ENCODE peak calls at places on chromosomes 16 and 17, in four cellular contexts. H is heart left ventricle, I is hepatocyte, F is lung. L is an unnamed sample.

GRCh38 chr17:7651097-7651958 is 602 bp downstream of the ATP1B2 start:
- DNase-seq in H (peak), I (peak), F (no peak), L (no peak)

GRCh38 chr17:1169913-1170312 is 9.9 kb downstream of the ABR start:
- DNase-seq in H (no peak), I (no peak), F (no peak), L (no peak)

GRCh38 chr17:81339502-81340296 is 44.6 kb upstream of the SLC38A10 start:
- DNase-seq in H (no peak), I (peak), F (no peak), L (peak)

GRCh38 chr16:252366-253337 is 18.0 kb downstream of the FAM234A start:
- DNase-seq in H (no peak), I (peak), F (no peak), L (no peak)

GRCh38 chr17:9199474-9200196 is 178.3 kb downstream of the NTN1 start:
- DNase-seq in H (no peak), I (no peak), F (no peak), L (no peak)

GRCh38 chr17:70636517-70637133 is 467.3 kb downstream of the KCNJ2 start:
- DNase-seq in H (no peak), I (peak), F (no peak), L (no peak)

GRCh38 chr17:61309857-61310256 is 89.8 kb upstream of the TBX2 start:
- DNase-seq in H (no peak), I (no peak), F (no peak), L (no peak)

GRCh38 chr17:48599373-48599772 is 5.4 kb downstream of the HOXB6 start:
- DNase-seq in H (no peak), I (no peak), F (no peak), L (no peak)

GRCh38 chr17:68614718-68615117 is 13.6 kb upstream of the FAM20A start:
- DNase-seq in H (no peak), I (no peak), F (no peak), L (no peak)

GRCh38 chr17:68612228-68612922 is 11.2 kb upstream of the FAM20A start:
- DNase-seq in H (no peak), I (no peak), F (no peak), L (no peak)

GRCh38 chr17:68611353-68612227 is 10.4 kb upstream of the FAM20A start:
- DNase-seq in H (no peak), I (no peak), F (no peak), L (no peak)

GRCh38 chr17:68612923-68613292 is 11.7 kb upstream of the FAM20A start:
- DNase-seq in H (no peak), I (no peak), F (no peak), L (no peak)

DNA sequence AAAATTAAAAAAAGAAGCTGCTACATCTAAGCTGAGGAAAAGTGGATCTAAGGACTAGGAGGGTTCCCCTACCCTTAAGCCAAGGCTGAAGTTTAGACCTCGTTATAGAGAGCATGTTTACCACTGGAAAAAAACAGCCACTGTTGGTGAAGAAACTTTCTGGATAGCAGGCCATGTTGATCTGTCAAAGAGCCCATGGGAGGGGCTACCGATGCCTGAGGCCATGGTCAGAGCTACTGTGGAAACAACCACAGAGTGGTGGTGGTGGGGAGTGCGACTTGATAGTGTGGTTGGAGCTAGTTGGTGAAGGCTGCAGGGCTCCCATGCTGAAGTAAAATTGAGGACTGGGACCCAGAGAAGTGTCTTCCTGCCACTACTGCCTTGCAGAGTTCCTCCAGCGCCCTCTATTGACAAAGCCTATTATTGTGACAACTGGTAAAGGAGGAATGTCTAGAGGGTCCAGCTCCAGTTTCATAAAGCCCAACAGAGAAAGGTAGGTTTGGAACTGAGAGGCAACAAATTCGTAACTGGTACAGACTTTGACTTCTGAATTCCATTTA is 12.7 kb upstream of the FAM20A start:
- DNase-seq in H (peak), I (peak), F (peak), L (no peak)
- TF ChIP-seq CTCF in H (peak), I (peak), F (peak), L (peak)

GRCh38 chr17:75754378-75755204 is 10.4 kb downstream of the GALK1 start:
- DNase-seq in H (no peak), I (no peak), F (no peak), L (peak)
- H3K4me3 ChIP-seq in H (peak), I (no peak), F (no peak), L (peak)

GRCh38 chr17:73365203-73365933 is 53.6 kb upstream of the CDC42EP4 start:
- DNase-seq in H (no peak), I (no peak), F (no peak), L (no peak)

GRCh38 chr17:73360961-73361761 is 49.4 kb upstream of the CDC42EP4 start:
- DNase-seq in H (no peak), I (no peak), F (no peak), L (no peak)

GRCh38 chr17:73365934-73366623 is 54.3 kb upstream of the CDC42EP4 start:
- DNase-seq in H (peak), I (no peak), F (no peak), L (no peak)

GRCh38 chr17:73362697-73363096 is 50.9 kb upstream of the CDC42EP4 start:
- DNase-seq in H (no peak), I (no peak), F (no peak), L (no peak)

GRCh38 chr17:73363788-73364522 is 52.2 kb upstream of the CDC42EP4 start:
- DNase-seq in H (no peak), I (no peak), F (no peak), L (no peak)
- H3K27ac ChIP-seq in H (no peak), I (no peak), F (no peak), L (no peak)

GRCh38 chr16:89383095-89384003 is 107.0 kb downstream of the ANKRD11 start:
- DNase-seq in H (peak), I (peak), F (peak), L (peak)
- TF ChIP-seq CTCF in H (no peak), I (peak), F (no peak), L (no peak)

GRCh38 chr17:28041068-28041843 is 1.2 kb upstream of the NLK start:
- DNase-seq in H (peak), I (peak), F (peak), L (peak)
- H3K4me3 ChIP-seq in H (peak), I (peak), F (peak), L (peak)

L was measured in right lobe of liver.